ENCODE peak calls at places on chromosomes 11 and 22, in five cellular contexts. One of them, this sample, is unnamed.
A peak's percentile ranks its signal among the peaks of the same experiment; 100 is the strongest.

GRCh38 chr11:28144808-28145207 is 36.6 kb downstream of the METTL15 start:
- DNase-seq in kidney epithelial cell: peak; percentile 32
- DNase-seq in stimulated activated CD4-positive, alpha-beta T cell treated with anti-CD3 and anti-CD28 coated beads, Interleukin-4, amount 100 ng/mL, for 1 hour: no peak
- DNase-seq in activated naive CD4-positive, alpha-beta T cell treated with Interleukin-2 at 50 U/mL for 16 hours: no peak
- DNase-seq in OCI-LY7: peak; percentile 13
- DNase-seq in this sample: peak; percentile 58

GRCh38 chr11:105458071-105458470 is 151.8 kb upstream of the GRIA4 start:
- DNase-seq in kidney epithelial cell: no peak
- DNase-seq in OCI-LY7: no peak
- DNase-seq in activated naive CD4-positive, alpha-beta T cell treated with Interleukin-2 at 50 U/mL for 16 hours: no peak
- DNase-seq in stimulated activated CD4-positive, alpha-beta T cell treated with anti-CD3 and anti-CD28 coated beads, Interleukin-4, amount 100 ng/mL, for 1 hour: no peak
- DNase-seq in this sample: no peak

GRCh38 chr11:126914941-126915340 is 85.6 kb downstream of the KIRREL3 start:
- DNase-seq in stimulated activated CD4-positive, alpha-beta T cell treated with anti-CD3 and anti-CD28 coated beads, Interleukin-4, amount 100 ng/mL, for 1 hour: no peak
- DNase-seq in OCI-LY7: no peak
- DNase-seq in kidney epithelial cell: no peak
- DNase-seq in activated naive CD4-positive, alpha-beta T cell treated with Interleukin-2 at 50 U/mL for 16 hours: no peak
- DNase-seq in this sample: no peak

GRCh38 chr11:82842019-82842418 is 58.2 kb downstream of the PRCP start:
- DNase-seq in kidney epithelial cell: no peak
- DNase-seq in OCI-LY7: no peak
- DNase-seq in stimulated activated CD4-positive, alpha-beta T cell treated with anti-CD3 and anti-CD28 coated beads, Interleukin-4, amount 100 ng/mL, for 1 hour: no peak
- DNase-seq in activated naive CD4-positive, alpha-beta T cell treated with Interleukin-2 at 50 U/mL for 16 hours: no peak
- DNase-seq in this sample: no peak

GRCh38 chr22:41285441-41285819 is 557 bp downstream of the RANGAP1 start:
- DNase-seq in OCI-LY7: peak; percentile 58
- DNase-seq in stimulated activated CD4-positive, alpha-beta T cell treated with anti-CD3 and anti-CD28 coated beads, Interleukin-4, amount 100 ng/mL, for 1 hour: peak; percentile 87
- DNase-seq in kidney epithelial cell: peak; percentile 60
- DNase-seq in activated naive CD4-positive, alpha-beta T cell treated with Interleukin-2 at 50 U/mL for 16 hours: peak; percentile 93
- DNase-seq in this sample: peak; percentile 85

GRCh38 chr11:43934359-43935130 is 7.9 kb upstream of the C11orf96 start:
- DNase-seq in activated naive CD4-positive, alpha-beta T cell treated with Interleukin-2 at 50 U/mL for 16 hours: no peak
- DNase-seq in kidney epithelial cell: no peak
- DNase-seq in stimulated activated CD4-positive, alpha-beta T cell treated with anti-CD3 and anti-CD28 coated beads, Interleukin-4, amount 100 ng/mL, for 1 hour: no peak
- DNase-seq in OCI-LY7: no peak
- DNase-seq in this sample: no peak

GRCh38 chr11:113160652-113161051 is 153.7 kb upstream of the TTC12 start:
- DNase-seq in OCI-LY7: no peak
- DNase-seq in kidney epithelial cell: no peak
- DNase-seq in stimulated activated CD4-positive, alpha-beta T cell treated with anti-CD3 and anti-CD28 coated beads, Interleukin-4, amount 100 ng/mL, for 1 hour: no peak
- DNase-seq in activated naive CD4-positive, alpha-beta T cell treated with Interleukin-2 at 50 U/mL for 16 hours: no peak
- DNase-seq in this sample: no peak

GRCh38 chr11:67376873-67377808 is 3.7 kb upstream of the CLCF1 start:
- DNase-seq in stimulated activated CD4-positive, alpha-beta T cell treated with anti-CD3 and anti-CD28 coated beads, Interleukin-4, amount 100 ng/mL, for 1 hour: no peak
- DNase-seq in activated naive CD4-positive, alpha-beta T cell treated with Interleukin-2 at 50 U/mL for 16 hours: no peak
- DNase-seq in OCI-LY7: no peak
- DNase-seq in kidney epithelial cell: no peak
- DNase-seq in this sample: no peak

GRCh38 chr22:49968831-49969661 is 8.5 kb downstream of the PIM3 start:
- DNase-seq in kidney epithelial cell: no peak
- DNase-seq in stimulated activated CD4-positive, alpha-beta T cell treated with anti-CD3 and anti-CD28 coated beads, Interleukin-4, amount 100 ng/mL, for 1 hour: peak; percentile 1
- DNase-seq in activated naive CD4-positive, alpha-beta T cell treated with Interleukin-2 at 50 U/mL for 16 hours: peak; percentile 2
- DNase-seq in OCI-LY7: no peak
- DNase-seq in this sample: no peak

GRCh38 chr11:60454212-60454611 is 1.4 kb upstream of the MS4A1 start:
- DNase-seq in stimulated activated CD4-positive, alpha-beta T cell treated with anti-CD3 and anti-CD28 coated beads, Interleukin-4, amount 100 ng/mL, for 1 hour: no peak
- DNase-seq in kidney epithelial cell: no peak
- DNase-seq in activated naive CD4-positive, alpha-beta T cell treated with Interleukin-2 at 50 U/mL for 16 hours: no peak
- DNase-seq in OCI-LY7: peak; percentile 28
- DNase-seq in this sample: no peak

GRCh38 chr11:64559351-64560138 is 31.5 kb upstream of the SLC22A12 start:
- DNase-seq in OCI-LY7: no peak
- DNase-seq in kidney epithelial cell: no peak
- DNase-seq in activated naive CD4-positive, alpha-beta T cell treated with Interleukin-2 at 50 U/mL for 16 hours: no peak
- DNase-seq in stimulated activated CD4-positive, alpha-beta T cell treated with anti-CD3 and anti-CD28 coated beads, Interleukin-4, amount 100 ng/mL, for 1 hour: no peak
- DNase-seq in this sample: no peak

GRCh38 chr11:72353861-72354260 is 80.5 kb downstream of the CLPB start:
- DNase-seq in activated naive CD4-positive, alpha-beta T cell treated with Interleukin-2 at 50 U/mL for 16 hours: no peak
- DNase-seq in kidney epithelial cell: no peak
- DNase-seq in OCI-LY7: no peak
- DNase-seq in stimulated activated CD4-positive, alpha-beta T cell treated with anti-CD3 and anti-CD28 coated beads, Interleukin-4, amount 100 ng/mL, for 1 hour: no peak
- DNase-seq in this sample: no peak

GRCh38 chr11:130211781-130212401 is 52.3 kb downstream of the ST14 start:
- DNase-seq in kidney epithelial cell: no peak
- DNase-seq in OCI-LY7: no peak
- DNase-seq in stimulated activated CD4-positive, alpha-beta T cell treated with anti-CD3 and anti-CD28 coated beads, Interleukin-4, amount 100 ng/mL, for 1 hour: no peak
- DNase-seq in activated naive CD4-positive, alpha-beta T cell treated with Interleukin-2 at 50 U/mL for 16 hours: no peak
- DNase-seq in this sample: no peak

GRCh38 chr11:67584205-67584880 is 731 bp downstream of the GSTP1 start:
- DNase-seq in OCI-LY7: peak; percentile 63
- DNase-seq in stimulated activated CD4-positive, alpha-beta T cell treated with anti-CD3 and anti-CD28 coated beads, Interleukin-4, amount 100 ng/mL, for 1 hour: peak; percentile 32
- DNase-seq in activated naive CD4-positive, alpha-beta T cell treated with Interleukin-2 at 50 U/mL for 16 hours: peak; percentile 39
- DNase-seq in kidney epithelial cell: no peak
- DNase-seq in this sample: peak; percentile 29

GRCh38 chr11:37914859-37915258 is 1316.8 kb upstream of the RAG2 start:
- DNase-seq in activated naive CD4-positive, alpha-beta T cell treated with Interleukin-2 at 50 U/mL for 16 hours: no peak
- DNase-seq in stimulated activated CD4-positive, alpha-beta T cell treated with anti-CD3 and anti-CD28 coated beads, Interleukin-4, amount 100 ng/mL, for 1 hour: no peak
- DNase-seq in kidney epithelial cell: no peak
- DNase-seq in OCI-LY7: no peak
- DNase-seq in this sample: no peak

GRCh38 chr11:125055107-125055715 is 7.9 kb upstream of the SLC37A2 start:
- DNase-seq in kidney epithelial cell: no peak
- DNase-seq in activated naive CD4-positive, alpha-beta T cell treated with Interleukin-2 at 50 U/mL for 16 hours: no peak
- DNase-seq in stimulated activated CD4-positive, alpha-beta T cell treated with anti-CD3 and anti-CD28 coated beads, Interleukin-4, amount 100 ng/mL, for 1 hour: no peak
- DNase-seq in OCI-LY7: no peak
- DNase-seq in this sample: no peak

GRCh38 chr11:112658521-112658920 is 302.7 kb upstream of the NCAM1 start:
- DNase-seq in activated naive CD4-positive, alpha-beta T cell treated with Interleukin-2 at 50 U/mL for 16 hours: no peak
- DNase-seq in OCI-LY7: no peak
- DNase-seq in stimulated activated CD4-positive, alpha-beta T cell treated with anti-CD3 and anti-CD28 coated beads, Interleukin-4, amount 100 ng/mL, for 1 hour: no peak
- DNase-seq in kidney epithelial cell: no peak
- DNase-seq in this sample: no peak

GRCh38 chr22:36874309-36874696 is 13.5 kb downstream of the NCF4 start:
- DNase-seq in stimulated activated CD4-positive, alpha-beta T cell treated with anti-CD3 and anti-CD28 coated beads, Interleukin-4, amount 100 ng/mL, for 1 hour: no peak
- DNase-seq in OCI-LY7: no peak
- DNase-seq in activated naive CD4-positive, alpha-beta T cell treated with Interleukin-2 at 50 U/mL for 16 hours: no peak
- DNase-seq in kidney epithelial cell: no peak
- DNase-seq in this sample: no peak

GRCh38 chr11:128552783-128553661 is 34.3 kb downstream of the ETS1 start:
- DNase-seq in kidney epithelial cell: peak; percentile 75
- DNase-seq in activated naive CD4-positive, alpha-beta T cell treated with Interleukin-2 at 50 U/mL for 16 hours: peak; percentile 37
- DNase-seq in stimulated activated CD4-positive, alpha-beta T cell treated with anti-CD3 and anti-CD28 coated beads, Interleukin-4, amount 100 ng/mL, for 1 hour: no peak
- DNase-seq in OCI-LY7: peak; percentile 97
- DNase-seq in this sample: no peak

GRCh38 chr11:954392-955144 is 28.9 kb downstream of the AP2A2 start:
- DNase-seq in OCI-LY7: no peak
- DNase-seq in kidney epithelial cell: no peak
- DNase-seq in activated naive CD4-positive, alpha-beta T cell treated with Interleukin-2 at 50 U/mL for 16 hours: no peak
- DNase-seq in stimulated activated CD4-positive, alpha-beta T cell treated with anti-CD3 and anti-CD28 coated beads, Interleukin-4, amount 100 ng/mL, for 1 hour: no peak
- DNase-seq in this sample: no peak

GRCh38 chr11:17755891-17756290 is 21.3 kb downstream of the KCNC1 start:
- DNase-seq in OCI-LY7: no peak
- DNase-seq in kidney epithelial cell: no peak
- DNase-seq in activated naive CD4-positive, alpha-beta T cell treated with Interleukin-2 at 50 U/mL for 16 hours: no peak
- DNase-seq in stimulated activated CD4-positive, alpha-beta T cell treated with anti-CD3 and anti-CD28 coated beads, Interleukin-4, amount 100 ng/mL, for 1 hour: no peak
- DNase-seq in this sample: no peak

GRCh38 chr11:11045156-11045670 is 187.4 kb upstream of the ZBED5 start:
- DNase-seq in stimulated activated CD4-positive, alpha-beta T cell treated with anti-CD3 and anti-CD28 coated beads, Interleukin-4, amount 100 ng/mL, for 1 hour: no peak
- DNase-seq in kidney epithelial cell: no peak
- DNase-seq in activated naive CD4-positive, alpha-beta T cell treated with Interleukin-2 at 50 U/mL for 16 hours: no peak
- DNase-seq in OCI-LY7: no peak
- DNase-seq in this sample: no peak

GRCh38 chr11:107840120-107840479 is 18.5 kb downstream of the SLC35F2 start:
- DNase-seq in OCI-LY7: no peak
- DNase-seq in stimulated activated CD4-positive, alpha-beta T cell treated with anti-CD3 and anti-CD28 coated beads, Interleukin-4, amount 100 ng/mL, for 1 hour: no peak
- DNase-seq in kidney epithelial cell: peak; percentile 34
- DNase-seq in activated naive CD4-positive, alpha-beta T cell treated with Interleukin-2 at 50 U/mL for 16 hours: no peak
- DNase-seq in this sample: no peak

GRCh38 chr11:95445746-95446333 is 214.8 kb upstream of the SESN3 start:
- DNase-seq in OCI-LY7: no peak
- DNase-seq in activated naive CD4-positive, alpha-beta T cell treated with Interleukin-2 at 50 U/mL for 16 hours: no peak
- DNase-seq in kidney epithelial cell: no peak
- DNase-seq in stimulated activated CD4-positive, alpha-beta T cell treated with anti-CD3 and anti-CD28 coated beads, Interleukin-4, amount 100 ng/mL, for 1 hour: no peak
- DNase-seq in this sample: no peak

GRCh38 chr22:19832476-19833108 is 22.1 kb downstream of the GNB1L start:
- DNase-seq in OCI-LY7: no peak
- DNase-seq in stimulated activated CD4-positive, alpha-beta T cell treated with anti-CD3 and anti-CD28 coated beads, Interleukin-4, amount 100 ng/mL, for 1 hour: no peak
- DNase-seq in kidney epithelial cell: no peak
- DNase-seq in activated naive CD4-positive, alpha-beta T cell treated with Interleukin-2 at 50 U/mL for 16 hours: no peak
- DNase-seq in this sample: no peak

GRCh38 chr11:130435671-130436070 is 7.3 kb upstream of the ADAMTS8 start:
- DNase-seq in activated naive CD4-positive, alpha-beta T cell treated with Interleukin-2 at 50 U/mL for 16 hours: no peak
- DNase-seq in kidney epithelial cell: no peak
- DNase-seq in OCI-LY7: no peak
- DNase-seq in stimulated activated CD4-positive, alpha-beta T cell treated with anti-CD3 and anti-CD28 coated beads, Interleukin-4, amount 100 ng/mL, for 1 hour: no peak
- DNase-seq in this sample: no peak

GRCh38 chr22:40512426-40513136 is 123.9 kb downstream of the MRTFA start:
- DNase-seq in activated naive CD4-positive, alpha-beta T cell treated with Interleukin-2 at 50 U/mL for 16 hours: no peak
- DNase-seq in stimulated activated CD4-positive, alpha-beta T cell treated with anti-CD3 and anti-CD28 coated beads, Interleukin-4, amount 100 ng/mL, for 1 hour: no peak
- DNase-seq in OCI-LY7: no peak
- DNase-seq in kidney epithelial cell: peak; percentile 92
- DNase-seq in this sample: peak; percentile 83

GRCh38 chr11:94049351-94049750 is 28.2 kb downstream of the HEPHL1 start:
- DNase-seq in OCI-LY7: no peak
- DNase-seq in stimulated activated CD4-positive, alpha-beta T cell treated with anti-CD3 and anti-CD28 coated beads, Interleukin-4, amount 100 ng/mL, for 1 hour: no peak
- DNase-seq in activated naive CD4-positive, alpha-beta T cell treated with Interleukin-2 at 50 U/mL for 16 hours: no peak
- DNase-seq in kidney epithelial cell: no peak
- DNase-seq in this sample: no peak

GRCh38 chr11:116730568-116730967 is 42.2 kb downstream of the BUD13 start:
- DNase-seq in OCI-LY7: no peak
- DNase-seq in kidney epithelial cell: no peak
- DNase-seq in stimulated activated CD4-positive, alpha-beta T cell treated with anti-CD3 and anti-CD28 coated beads, Interleukin-4, amount 100 ng/mL, for 1 hour: no peak
- DNase-seq in activated naive CD4-positive, alpha-beta T cell treated with Interleukin-2 at 50 U/mL for 16 hours: no peak
- DNase-seq in this sample: no peak

GRCh38 chr11:73321342-73322110 is 13.4 kb downstream of the ARHGEF17 start:
- DNase-seq in kidney epithelial cell: no peak
- DNase-seq in OCI-LY7: peak; percentile 35
- DNase-seq in activated naive CD4-positive, alpha-beta T cell treated with Interleukin-2 at 50 U/mL for 16 hours: no peak
- DNase-seq in stimulated activated CD4-positive, alpha-beta T cell treated with anti-CD3 and anti-CD28 coated beads, Interleukin-4, amount 100 ng/mL, for 1 hour: no peak
- DNase-seq in this sample: no peak